ENCODE peak calls at places on chromosomes 1 and 21, in seven cellular contexts. One of them, this sample, is unnamed.

GRCh38 chr1:92503043-92503925 is 16.6 kb upstream of the GFI1 start:
- DNase-seq in GM23338: no peak
- DNase-seq in GM23248: no peak
- DNase-seq in MM.1S: no peak
- DNase-seq in PC-9: no peak
- DNase-seq in SK-N-SH: no peak
- DNase-seq in neural progenitor cell: no peak
- DNase-seq in this sample: no peak

GRCh38 chr1:7702365-7702764 is 68.7 kb upstream of the VAMP3 start:
- DNase-seq in PC-9: no peak
- DNase-seq in MM.1S: no peak
- DNase-seq in GM23248: peak; percentile 20
- DNase-seq in neural progenitor cell: peak; percentile 80
- DNase-seq in GM23338: peak; percentile 62
- DNase-seq in SK-N-SH: no peak
- DNase-seq in this sample: no peak

GRCh38 chr1:33099290-33100118 is 18.6 kb downstream of the AZIN2 start:
- DNase-seq in PC-9: peak; percentile 95
- DNase-seq in GM23248: peak; percentile 100
- DNase-seq in neural progenitor cell: no peak
- DNase-seq in MM.1S: peak; percentile 98
- DNase-seq in GM23338: peak; percentile 61
- DNase-seq in SK-N-SH: no peak
- DNase-seq in this sample: peak; percentile 97

GRCh38 chr1:53890522-53890941 is 935 bp upstream of the YIPF1 start:
- DNase-seq in GM23248: no peak
- DNase-seq in neural progenitor cell: no peak
- DNase-seq in MM.1S: peak; percentile 54
- DNase-seq in GM23338: no peak
- DNase-seq in SK-N-SH: no peak
- DNase-seq in PC-9: no peak
- DNase-seq in this sample: no peak

GRCh38 chr1:9289724-9290493 is 2.8 kb upstream of the SPSB1 start:
- DNase-seq in GM23248: peak; percentile 94
- DNase-seq in PC-9: peak; percentile 56
- DNase-seq in neural progenitor cell: no peak
- DNase-seq in SK-N-SH: no peak
- DNase-seq in GM23338: no peak
- DNase-seq in MM.1S: no peak
- DNase-seq in this sample: peak; percentile 81

GRCh38 chr1:110477445-110477957 is 26.6 kb downstream of the PROK1 start:
- DNase-seq in neural progenitor cell: peak; percentile 28
- DNase-seq in PC-9: no peak
- DNase-seq in GM23338: peak; percentile 50
- DNase-seq in SK-N-SH: no peak
- DNase-seq in MM.1S: no peak
- DNase-seq in GM23248: no peak
- DNase-seq in this sample: no peak

GRCh38 chr1:207658904-207659485 is 14.1 kb downstream of the CR1L start:
- DNase-seq in PC-9: no peak
- DNase-seq in neural progenitor cell: no peak
- DNase-seq in MM.1S: no peak
- DNase-seq in SK-N-SH: no peak
- DNase-seq in GM23248: no peak
- DNase-seq in GM23338: no peak
- DNase-seq in this sample: no peak

GRCh38 chr1:53560572-53561487 is 101.6 kb downstream of the DMRTB1 start:
- DNase-seq in GM23248: no peak
- DNase-seq in MM.1S: no peak
- DNase-seq in SK-N-SH: peak; percentile 18
- DNase-seq in PC-9: no peak
- DNase-seq in GM23338: no peak
- DNase-seq in neural progenitor cell: no peak
- DNase-seq in this sample: no peak

GRCh38 chr21:24428539-24429186 is 1178.6 kb downstream of the MRPL39 start:
- DNase-seq in GM23248: no peak
- DNase-seq in SK-N-SH: no peak
- DNase-seq in GM23338: no peak
- DNase-seq in MM.1S: peak; percentile 55
- DNase-seq in PC-9: no peak
- DNase-seq in neural progenitor cell: no peak
- DNase-seq in this sample: no peak

GRCh38 chr1:234725177-234726132 is 115.5 kb upstream of the IRF2BP2 start:
- DNase-seq in neural progenitor cell: no peak
- DNase-seq in GM23248: peak; percentile 18
- DNase-seq in SK-N-SH: no peak
- DNase-seq in GM23338: no peak
- DNase-seq in PC-9: peak; percentile 57
- DNase-seq in MM.1S: no peak
- DNase-seq in this sample: peak; percentile 24

GRCh38 chr1:204033321-204033720 is 39.6 kb upstream of the SOX13 start:
- DNase-seq in GM23338: no peak
- DNase-seq in GM23248: no peak
- DNase-seq in SK-N-SH: no peak
- DNase-seq in PC-9: no peak
- DNase-seq in neural progenitor cell: no peak
- DNase-seq in MM.1S: no peak
- DNase-seq in this sample: no peak

GRCh38 chr1:48750089-48750488 is 26.6 kb downstream of the BEND5 start:
- DNase-seq in MM.1S: no peak
- DNase-seq in PC-9: no peak
- DNase-seq in GM23338: no peak
- DNase-seq in neural progenitor cell: no peak
- DNase-seq in SK-N-SH: no peak
- DNase-seq in GM23248: no peak
- DNase-seq in this sample: no peak

GRCh38 chr1:5752715-5753330 is 239.4 kb downstream of the NPHP4 start:
- DNase-seq in MM.1S: no peak
- DNase-seq in GM23338: no peak
- DNase-seq in SK-N-SH: peak; percentile 55
- DNase-seq in neural progenitor cell: no peak
- DNase-seq in PC-9: no peak
- DNase-seq in GM23248: no peak
- DNase-seq in this sample: no peak

GRCh38 chr1:43024905-43025304 is 66.2 kb upstream of the SLC2A1 start:
- DNase-seq in neural progenitor cell: no peak
- DNase-seq in MM.1S: no peak
- DNase-seq in PC-9: no peak
- DNase-seq in GM23248: no peak
- DNase-seq in GM23338: no peak
- DNase-seq in SK-N-SH: no peak
- DNase-seq in this sample: no peak

GRCh38 chr1:43018091-43018490 is 59.4 kb upstream of the SLC2A1 start:
- DNase-seq in neural progenitor cell: no peak
- DNase-seq in MM.1S: no peak
- DNase-seq in GM23248: no peak
- DNase-seq in SK-N-SH: no peak
- DNase-seq in PC-9: no peak
- DNase-seq in GM23338: no peak
- DNase-seq in this sample: no peak

GRCh38 chr1:43021547-43022474 is 63.1 kb upstream of the SLC2A1 start:
- DNase-seq in neural progenitor cell: no peak
- DNase-seq in GM23338: no peak
- DNase-seq in SK-N-SH: no peak
- DNase-seq in MM.1S: no peak
- DNase-seq in PC-9: peak; percentile 85
- DNase-seq in GM23248: no peak
- DNase-seq in this sample: peak; percentile 56

GRCh38 chr1:43015269-43015668 is 56.6 kb upstream of the SLC2A1 start:
- DNase-seq in GM23248: no peak
- DNase-seq in SK-N-SH: no peak
- DNase-seq in GM23338: no peak
- DNase-seq in MM.1S: no peak
- DNase-seq in neural progenitor cell: no peak
- DNase-seq in PC-9: no peak
- DNase-seq in this sample: no peak

DNA sequence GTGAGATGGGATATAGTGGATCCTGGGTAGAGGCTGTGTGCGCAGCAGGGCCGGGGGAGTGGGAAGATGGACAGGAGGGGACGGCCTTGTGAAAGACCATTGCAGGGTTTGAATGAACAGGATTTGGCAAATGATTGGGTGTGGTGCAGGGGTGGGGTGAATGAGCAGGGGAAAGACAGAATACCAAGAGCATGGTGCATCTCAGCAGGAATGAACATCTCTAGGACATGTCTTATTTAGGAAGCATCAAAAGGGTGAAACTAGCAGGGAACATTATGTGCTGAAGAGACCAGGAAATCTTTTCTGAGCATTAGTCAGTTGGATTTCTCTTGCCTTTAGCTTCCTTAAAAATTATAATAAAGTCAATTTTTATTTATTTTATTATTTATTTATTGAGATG is 60.6 kb upstream of the SLC2A1 start:
- DNase-seq in neural progenitor cell: no peak
- DNase-seq in GM23338: no peak
- DNase-seq in MM.1S: no peak
- DNase-seq in PC-9: no peak
- DNase-seq in GM23248: no peak
- DNase-seq in SK-N-SH: no peak
- DNase-seq in this sample: no peak
- H3K4me3 ChIP-seq in neural progenitor cell: no peak overlapping the region
- H3K4me3 ChIP-seq in GM23338: no peak overlapping the region
- H3K4me3 ChIP-seq in MM.1S: no peak overlapping the region
- H3K4me3 ChIP-seq in PC-9: no peak overlapping the region
- H3K4me3 ChIP-seq in GM23248: no peak overlapping the region
- H3K4me3 ChIP-seq in SK-N-SH: no peak overlapping the region
- H3K4me3 ChIP-seq in this sample: no peak overlapping the region

GRCh38 chr21:42484966-42485365 is 11.1 kb downstream of the RSPH1 start:
- DNase-seq in MM.1S: no peak
- DNase-seq in GM23338: no peak
- DNase-seq in SK-N-SH: no peak
- DNase-seq in neural progenitor cell: no peak
- DNase-seq in PC-9: no peak
- DNase-seq in GM23248: no peak
- DNase-seq in this sample: no peak
- H3K4me1 ChIP-seq in MM.1S: no peaks in the 10 kb centered on the region
- H3K4me1 ChIP-seq in GM23338: no peaks in the 10 kb centered on the region
- H3K4me1 ChIP-seq in SK-N-SH: no peaks in the 10 kb centered on the region
- H3K4me1 ChIP-seq in neural progenitor cell: no peaks in the 10 kb centered on the region
- H3K4me1 ChIP-seq in PC-9: peaks cover 9% of the 10 kb centered on the region
- H3K4me1 ChIP-seq in GM23248: no peaks in the 10 kb centered on the region
- H3K4me1 ChIP-seq in this sample: no peaks in the 10 kb centered on the region

GRCh38 chr1:167618366-167618765 is 11.7 kb upstream of the RCSD1 start:
- DNase-seq in neural progenitor cell: no peak
- DNase-seq in PC-9: no peak
- DNase-seq in MM.1S: no peak
- DNase-seq in GM23338: no peak
- DNase-seq in GM23248: no peak
- DNase-seq in SK-N-SH: no peak
- DNase-seq in this sample: no peak

GRCh38 chr1:167617950-167618269 is 12.1 kb upstream of the RCSD1 start:
- DNase-seq in GM23338: no peak
- DNase-seq in PC-9: no peak
- DNase-seq in MM.1S: no peak
- DNase-seq in neural progenitor cell: no peak
- DNase-seq in GM23248: no peak
- DNase-seq in SK-N-SH: no peak
- DNase-seq in this sample: no peak

GRCh38 chr1:167618789-167619188 is 11.2 kb upstream of the RCSD1 start:
- DNase-seq in GM23248: no peak
- DNase-seq in PC-9: no peak
- DNase-seq in neural progenitor cell: no peak
- DNase-seq in MM.1S: no peak
- DNase-seq in SK-N-SH: no peak
- DNase-seq in GM23338: no peak
- DNase-seq in this sample: no peak

GRCh38 chr1:167616521-167616920 is 13.5 kb upstream of the RCSD1 start:
- DNase-seq in neural progenitor cell: no peak
- DNase-seq in MM.1S: no peak
- DNase-seq in GM23338: no peak
- DNase-seq in GM23248: no peak
- DNase-seq in PC-9: no peak
- DNase-seq in SK-N-SH: no peak
- DNase-seq in this sample: no peak

DNA sequence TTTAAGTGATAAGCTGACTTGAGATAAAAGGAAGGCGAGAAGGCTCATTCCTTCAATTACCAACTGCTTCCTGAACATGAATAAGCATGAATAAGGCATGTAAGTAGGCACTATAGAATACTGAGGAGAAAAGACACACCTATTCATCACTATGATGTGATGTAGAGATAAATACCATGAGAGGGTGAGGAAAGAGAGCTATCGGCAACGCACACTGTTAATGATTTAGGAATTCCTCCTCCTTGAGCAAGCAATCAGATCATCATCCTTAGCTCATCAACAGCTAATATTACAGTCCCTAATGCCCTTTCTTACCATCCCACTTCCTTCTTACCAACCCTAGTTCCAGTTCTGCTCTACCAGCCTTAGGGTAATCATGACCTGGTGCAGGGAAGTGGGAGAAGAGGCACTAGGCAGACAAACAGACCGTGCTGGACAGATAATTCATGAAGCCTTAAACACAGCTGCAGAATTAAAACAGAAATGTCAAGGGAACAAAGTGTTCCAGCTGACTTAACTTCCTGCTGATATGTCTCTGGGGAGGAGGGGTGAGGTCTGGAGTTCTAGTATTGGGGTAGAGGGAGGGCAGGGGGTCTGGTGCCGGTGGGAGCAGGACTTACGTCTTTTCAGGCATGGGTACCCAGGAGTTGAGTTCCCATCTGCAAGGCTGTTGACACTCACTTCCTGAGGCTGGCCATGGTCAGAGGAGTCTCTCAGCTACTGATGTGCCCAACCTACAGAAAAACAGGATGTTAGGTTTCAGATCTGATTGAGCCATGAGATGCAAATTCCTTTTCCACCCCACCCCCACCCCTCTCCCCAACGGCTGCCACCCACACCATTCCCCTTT is 12.7 kb upstream of the RCSD1 start:
- DNase-seq in GM23248: peak; percentile 54
- DNase-seq in PC-9: no peak
- DNase-seq in neural progenitor cell: peak; percentile 25
- DNase-seq in SK-N-SH: no peak
- DNase-seq in GM23338: peak; percentile 61
- DNase-seq in MM.1S: peak; percentile 82
- DNase-seq in this sample: no peak
- H3F3A ChIP-seq in GM23248: peaks cover 19% of the 10 kb centered on the region
- H3F3A ChIP-seq in PC-9: no peaks in the 10 kb centered on the region
- H3F3A ChIP-seq in neural progenitor cell: no peaks in the 10 kb centered on the region
- H3F3A ChIP-seq in SK-N-SH: no peaks in the 10 kb centered on the region
- H3F3A ChIP-seq in GM23338: no peaks in the 10 kb centered on the region
- H3F3A ChIP-seq in MM.1S: peaks cover 3% of the 10 kb centered on the region
- H3F3A ChIP-seq in this sample: no peaks in the 10 kb centered on the region

DNA sequence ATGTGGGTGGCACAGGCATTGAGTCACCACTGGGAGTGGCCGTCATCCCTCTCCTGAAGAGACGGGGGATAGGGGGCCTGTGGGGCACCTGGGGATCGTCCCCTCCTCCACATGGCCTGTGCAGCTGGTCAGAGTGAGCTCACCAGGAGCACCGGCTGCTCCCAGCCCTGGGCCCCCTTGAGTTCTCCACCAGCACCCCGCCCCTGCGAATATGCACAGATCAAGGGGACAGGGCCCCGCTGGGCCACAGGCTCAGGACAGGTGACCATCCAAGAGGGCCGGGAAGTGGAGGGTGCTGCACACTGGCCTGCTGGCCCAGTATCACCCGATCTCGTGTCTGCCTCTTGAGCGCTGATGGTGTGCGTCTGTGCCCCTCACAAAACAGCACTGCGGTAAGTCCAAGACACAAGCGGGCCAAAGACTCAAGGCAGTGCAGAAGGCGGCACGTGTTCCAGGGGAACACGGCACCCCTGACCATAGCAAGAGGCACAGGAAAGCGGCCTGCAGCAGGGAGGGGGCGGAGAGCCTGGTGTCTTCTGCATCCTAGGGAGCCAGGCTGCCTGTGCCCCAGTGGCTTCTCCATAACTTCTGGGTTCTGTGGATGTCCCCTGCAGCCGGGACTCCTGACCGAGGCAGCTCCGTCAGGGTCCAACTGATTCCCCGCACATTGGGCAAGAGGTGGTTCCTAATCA is 18.1 kb upstream of the TSPEAR start:
- DNase-seq in neural progenitor cell: no peak
- DNase-seq in SK-N-SH: no peak
- DNase-seq in GM23248: no peak
- DNase-seq in MM.1S: no peak
- DNase-seq in GM23338: no peak
- DNase-seq in PC-9: no peak
- DNase-seq in this sample: no peak
- H3K4me3 ChIP-seq in neural progenitor cell: no peak overlapping the region
- H3K4me3 ChIP-seq in SK-N-SH: no peak overlapping the region
- H3K4me3 ChIP-seq in GM23248: no peak overlapping the region
- H3K4me3 ChIP-seq in MM.1S: no peak overlapping the region
- H3K4me3 ChIP-seq in GM23338: no peak overlapping the region
- H3K4me3 ChIP-seq in PC-9: no peak overlapping the region
- H3K4me3 ChIP-seq in this sample: no peak overlapping the region